ENCODE peak calls at places on chromosomes 4 and X, in nine cellular contexts. One of them, this sample, is unnamed.

GRCh38 chr4:153081181-153081580 is 123.1 kb upstream of the TRIM2 start:
- ATAC-seq in heart right ventricle: no peak
- ATAC-seq in stimulated activated effector memory CD8-positive, alpha-beta T cell treated with anti-CD3 and anti-CD28 coated beads, Interleukin-12 subunit alpha, Interleukin-12 subunit beta, amount 100 ng/mL, for 72 hours: no peak
- ATAC-seq in central memory CD8-positive, alpha-beta T cell: no peak
- ATAC-seq in activated T-cell treated with anti-CD3 and anti-CD28 coated beads, Interleukin-2, amount 50 U/mL, for 72 hours: no peak
- ATAC-seq in CD8-positive, alpha-beta T cell: no peak
- ATAC-seq in SK-N-SH treated with all-trans-retinoic acid at 6 μM for 48 hours: no peak
- ATAC-seq in stimulated activated naive CD8-positive, alpha-beta T cell treated with anti-CD3 and anti-CD28 coated beads, Interleukin-15, Interleukin-2, amounts not matched to agents 100 U/mL and 50 U/mL, for 24 hours: no peak
- ATAC-seq in mucosa of descending colon: no peak
- ATAC-seq in this sample: no peak

GRCh38 chr4:4402966-4403365 is 16.1 kb downstream of the NSG1 start:
- ATAC-seq in heart right ventricle: no peak
- ATAC-seq in stimulated activated effector memory CD8-positive, alpha-beta T cell treated with anti-CD3 and anti-CD28 coated beads, Interleukin-12 subunit alpha, Interleukin-12 subunit beta, amount 100 ng/mL, for 72 hours: no peak
- ATAC-seq in central memory CD8-positive, alpha-beta T cell: no peak
- ATAC-seq in activated T-cell treated with anti-CD3 and anti-CD28 coated beads, Interleukin-2, amount 50 U/mL, for 72 hours: no peak
- ATAC-seq in CD8-positive, alpha-beta T cell: no peak
- ATAC-seq in SK-N-SH treated with all-trans-retinoic acid at 6 μM for 48 hours: no peak
- ATAC-seq in stimulated activated naive CD8-positive, alpha-beta T cell treated with anti-CD3 and anti-CD28 coated beads, Interleukin-15, Interleukin-2, amounts not matched to agents 100 U/mL and 50 U/mL, for 24 hours: no peak
- ATAC-seq in mucosa of descending colon: no peak
- ATAC-seq in this sample: no peak

GRCh38 chr4:140774510-140774909 is 18.3 kb upstream of the TBC1D9 start:
- ATAC-seq in heart right ventricle: no peak
- ATAC-seq in stimulated activated effector memory CD8-positive, alpha-beta T cell treated with anti-CD3 and anti-CD28 coated beads, Interleukin-12 subunit alpha, Interleukin-12 subunit beta, amount 100 ng/mL, for 72 hours: no peak
- ATAC-seq in central memory CD8-positive, alpha-beta T cell: no peak
- ATAC-seq in activated T-cell treated with anti-CD3 and anti-CD28 coated beads, Interleukin-2, amount 50 U/mL, for 72 hours: no peak
- ATAC-seq in CD8-positive, alpha-beta T cell: no peak
- ATAC-seq in SK-N-SH treated with all-trans-retinoic acid at 6 μM for 48 hours: no peak
- ATAC-seq in stimulated activated naive CD8-positive, alpha-beta T cell treated with anti-CD3 and anti-CD28 coated beads, Interleukin-15, Interleukin-2, amounts not matched to agents 100 U/mL and 50 U/mL, for 24 hours: no peak
- ATAC-seq in mucosa of descending colon: no peak
- ATAC-seq in this sample: no peak

GRCh38 chr4:17817027-17817426 is 6.2 kb downstream of the NCAPG start:
- ATAC-seq in heart right ventricle: peak
- ATAC-seq in stimulated activated effector memory CD8-positive, alpha-beta T cell treated with anti-CD3 and anti-CD28 coated beads, Interleukin-12 subunit alpha, Interleukin-12 subunit beta, amount 100 ng/mL, for 72 hours: peak
- ATAC-seq in central memory CD8-positive, alpha-beta T cell: peak
- ATAC-seq in activated T-cell treated with anti-CD3 and anti-CD28 coated beads, Interleukin-2, amount 50 U/mL, for 72 hours: peak
- ATAC-seq in CD8-positive, alpha-beta T cell: peak
- ATAC-seq in SK-N-SH treated with all-trans-retinoic acid at 6 μM for 48 hours: peak
- ATAC-seq in stimulated activated naive CD8-positive, alpha-beta T cell treated with anti-CD3 and anti-CD28 coated beads, Interleukin-15, Interleukin-2, amounts not matched to agents 100 U/mL and 50 U/mL, for 24 hours: peak
- ATAC-seq in mucosa of descending colon: peak
- ATAC-seq in this sample: peak

GRCh38 chr4:47122592-47123291 is 91.4 kb downstream of the GABRB1 start:
- ATAC-seq in heart right ventricle: no peak
- ATAC-seq in stimulated activated effector memory CD8-positive, alpha-beta T cell treated with anti-CD3 and anti-CD28 coated beads, Interleukin-12 subunit alpha, Interleukin-12 subunit beta, amount 100 ng/mL, for 72 hours: peak
- ATAC-seq in central memory CD8-positive, alpha-beta T cell: peak
- ATAC-seq in activated T-cell treated with anti-CD3 and anti-CD28 coated beads, Interleukin-2, amount 50 U/mL, for 72 hours: peak
- ATAC-seq in CD8-positive, alpha-beta T cell: no peak
- ATAC-seq in SK-N-SH treated with all-trans-retinoic acid at 6 μM for 48 hours: peak
- ATAC-seq in stimulated activated naive CD8-positive, alpha-beta T cell treated with anti-CD3 and anti-CD28 coated beads, Interleukin-15, Interleukin-2, amounts not matched to agents 100 U/mL and 50 U/mL, for 24 hours: peak
- ATAC-seq in mucosa of descending colon: peak
- ATAC-seq in this sample: peak

GRCh38 chrX:17822351-17822750 is 38.7 kb downstream of the RAI2 start:
- ATAC-seq in heart right ventricle: no peak
- ATAC-seq in stimulated activated effector memory CD8-positive, alpha-beta T cell treated with anti-CD3 and anti-CD28 coated beads, Interleukin-12 subunit alpha, Interleukin-12 subunit beta, amount 100 ng/mL, for 72 hours: no peak
- ATAC-seq in central memory CD8-positive, alpha-beta T cell: no peak
- ATAC-seq in activated T-cell treated with anti-CD3 and anti-CD28 coated beads, Interleukin-2, amount 50 U/mL, for 72 hours: no peak
- ATAC-seq in CD8-positive, alpha-beta T cell: no peak
- ATAC-seq in SK-N-SH treated with all-trans-retinoic acid at 6 μM for 48 hours: no peak
- ATAC-seq in stimulated activated naive CD8-positive, alpha-beta T cell treated with anti-CD3 and anti-CD28 coated beads, Interleukin-15, Interleukin-2, amounts not matched to agents 100 U/mL and 50 U/mL, for 24 hours: no peak
- ATAC-seq in mucosa of descending colon: no peak
- ATAC-seq in this sample: no peak

GRCh38 chrX:2513120-2513664 is 12.4 kb upstream of the DHRSX start:
- ATAC-seq in heart right ventricle: no peak
- ATAC-seq in stimulated activated effector memory CD8-positive, alpha-beta T cell treated with anti-CD3 and anti-CD28 coated beads, Interleukin-12 subunit alpha, Interleukin-12 subunit beta, amount 100 ng/mL, for 72 hours: no peak
- ATAC-seq in central memory CD8-positive, alpha-beta T cell: no peak
- ATAC-seq in activated T-cell treated with anti-CD3 and anti-CD28 coated beads, Interleukin-2, amount 50 U/mL, for 72 hours: no peak
- ATAC-seq in CD8-positive, alpha-beta T cell: no peak
- ATAC-seq in SK-N-SH treated with all-trans-retinoic acid at 6 μM for 48 hours: no peak
- ATAC-seq in stimulated activated naive CD8-positive, alpha-beta T cell treated with anti-CD3 and anti-CD28 coated beads, Interleukin-15, Interleukin-2, amounts not matched to agents 100 U/mL and 50 U/mL, for 24 hours: no peak
- ATAC-seq in mucosa of descending colon: no peak
- ATAC-seq in this sample: no peak

GRCh38 chr4:180225977-180226376 is 2017.2 kb upstream of the TENM3 start:
- ATAC-seq in heart right ventricle: no peak
- ATAC-seq in stimulated activated effector memory CD8-positive, alpha-beta T cell treated with anti-CD3 and anti-CD28 coated beads, Interleukin-12 subunit alpha, Interleukin-12 subunit beta, amount 100 ng/mL, for 72 hours: no peak
- ATAC-seq in central memory CD8-positive, alpha-beta T cell: no peak
- ATAC-seq in activated T-cell treated with anti-CD3 and anti-CD28 coated beads, Interleukin-2, amount 50 U/mL, for 72 hours: no peak
- ATAC-seq in CD8-positive, alpha-beta T cell: no peak
- ATAC-seq in SK-N-SH treated with all-trans-retinoic acid at 6 μM for 48 hours: no peak
- ATAC-seq in stimulated activated naive CD8-positive, alpha-beta T cell treated with anti-CD3 and anti-CD28 coated beads, Interleukin-15, Interleukin-2, amounts not matched to agents 100 U/mL and 50 U/mL, for 24 hours: no peak
- ATAC-seq in mucosa of descending colon: no peak
- ATAC-seq in this sample: no peak

GRCh38 chr4:6663596-6664393 is 23.3 kb downstream of the MRFAP1 start:
- ATAC-seq in heart right ventricle: no peak
- ATAC-seq in stimulated activated effector memory CD8-positive, alpha-beta T cell treated with anti-CD3 and anti-CD28 coated beads, Interleukin-12 subunit alpha, Interleukin-12 subunit beta, amount 100 ng/mL, for 72 hours: no peak
- ATAC-seq in central memory CD8-positive, alpha-beta T cell: no peak
- ATAC-seq in activated T-cell treated with anti-CD3 and anti-CD28 coated beads, Interleukin-2, amount 50 U/mL, for 72 hours: peak
- ATAC-seq in CD8-positive, alpha-beta T cell: no peak
- ATAC-seq in SK-N-SH treated with all-trans-retinoic acid at 6 μM for 48 hours: no peak
- ATAC-seq in stimulated activated naive CD8-positive, alpha-beta T cell treated with anti-CD3 and anti-CD28 coated beads, Interleukin-15, Interleukin-2, amounts not matched to agents 100 U/mL and 50 U/mL, for 24 hours: peak
- ATAC-seq in mucosa of descending colon: no peak
- ATAC-seq in this sample: peak

GRCh38 chr4:113901994-113902787 is 77.3 kb downstream of the ARSJ start:
- ATAC-seq in heart right ventricle: no peak
- ATAC-seq in stimulated activated effector memory CD8-positive, alpha-beta T cell treated with anti-CD3 and anti-CD28 coated beads, Interleukin-12 subunit alpha, Interleukin-12 subunit beta, amount 100 ng/mL, for 72 hours: peak
- ATAC-seq in central memory CD8-positive, alpha-beta T cell: peak
- ATAC-seq in activated T-cell treated with anti-CD3 and anti-CD28 coated beads, Interleukin-2, amount 50 U/mL, for 72 hours: peak
- ATAC-seq in CD8-positive, alpha-beta T cell: peak
- ATAC-seq in SK-N-SH treated with all-trans-retinoic acid at 6 μM for 48 hours: no peak
- ATAC-seq in stimulated activated naive CD8-positive, alpha-beta T cell treated with anti-CD3 and anti-CD28 coated beads, Interleukin-15, Interleukin-2, amounts not matched to agents 100 U/mL and 50 U/mL, for 24 hours: peak
- ATAC-seq in mucosa of descending colon: peak
- ATAC-seq in this sample: peak

GRCh38 chrX:151088221-151088620 is 88.2 kb upstream of the GPR50 start:
- ATAC-seq in heart right ventricle: no peak
- ATAC-seq in stimulated activated effector memory CD8-positive, alpha-beta T cell treated with anti-CD3 and anti-CD28 coated beads, Interleukin-12 subunit alpha, Interleukin-12 subunit beta, amount 100 ng/mL, for 72 hours: no peak
- ATAC-seq in central memory CD8-positive, alpha-beta T cell: no peak
- ATAC-seq in activated T-cell treated with anti-CD3 and anti-CD28 coated beads, Interleukin-2, amount 50 U/mL, for 72 hours: no peak
- ATAC-seq in CD8-positive, alpha-beta T cell: no peak
- ATAC-seq in SK-N-SH treated with all-trans-retinoic acid at 6 μM for 48 hours: no peak
- ATAC-seq in stimulated activated naive CD8-positive, alpha-beta T cell treated with anti-CD3 and anti-CD28 coated beads, Interleukin-15, Interleukin-2, amounts not matched to agents 100 U/mL and 50 U/mL, for 24 hours: no peak
- ATAC-seq in mucosa of descending colon: no peak
- ATAC-seq in this sample: no peak

GRCh38 chrX:137574102-137574783 is 8.3 kb downstream of the ZIC3 start:
- ATAC-seq in heart right ventricle: no peak
- ATAC-seq in stimulated activated effector memory CD8-positive, alpha-beta T cell treated with anti-CD3 and anti-CD28 coated beads, Interleukin-12 subunit alpha, Interleukin-12 subunit beta, amount 100 ng/mL, for 72 hours: no peak
- ATAC-seq in central memory CD8-positive, alpha-beta T cell: no peak
- ATAC-seq in activated T-cell treated with anti-CD3 and anti-CD28 coated beads, Interleukin-2, amount 50 U/mL, for 72 hours: no peak
- ATAC-seq in CD8-positive, alpha-beta T cell: no peak
- ATAC-seq in SK-N-SH treated with all-trans-retinoic acid at 6 μM for 48 hours: no peak
- ATAC-seq in stimulated activated naive CD8-positive, alpha-beta T cell treated with anti-CD3 and anti-CD28 coated beads, Interleukin-15, Interleukin-2, amounts not matched to agents 100 U/mL and 50 U/mL, for 24 hours: no peak
- ATAC-seq in mucosa of descending colon: no peak
- ATAC-seq in this sample: no peak

GRCh38 chr4:94452476-94453300 is 946 bp downstream of the PDLIM5 start:
- ATAC-seq in heart right ventricle: peak
- ATAC-seq in stimulated activated effector memory CD8-positive, alpha-beta T cell treated with anti-CD3 and anti-CD28 coated beads, Interleukin-12 subunit alpha, Interleukin-12 subunit beta, amount 100 ng/mL, for 72 hours: no peak
- ATAC-seq in central memory CD8-positive, alpha-beta T cell: no peak
- ATAC-seq in activated T-cell treated with anti-CD3 and anti-CD28 coated beads, Interleukin-2, amount 50 U/mL, for 72 hours: no peak
- ATAC-seq in CD8-positive, alpha-beta T cell: no peak
- ATAC-seq in SK-N-SH treated with all-trans-retinoic acid at 6 μM for 48 hours: peak
- ATAC-seq in stimulated activated naive CD8-positive, alpha-beta T cell treated with anti-CD3 and anti-CD28 coated beads, Interleukin-15, Interleukin-2, amounts not matched to agents 100 U/mL and 50 U/mL, for 24 hours: no peak
- ATAC-seq in mucosa of descending colon: peak
- ATAC-seq in this sample: peak

GRCh38 chrX:130172127-130172834 is 519 bp downstream of the RAB33A start:
- ATAC-seq in heart right ventricle: no peak
- ATAC-seq in stimulated activated effector memory CD8-positive, alpha-beta T cell treated with anti-CD3 and anti-CD28 coated beads, Interleukin-12 subunit alpha, Interleukin-12 subunit beta, amount 100 ng/mL, for 72 hours: no peak
- ATAC-seq in central memory CD8-positive, alpha-beta T cell: no peak
- ATAC-seq in activated T-cell treated with anti-CD3 and anti-CD28 coated beads, Interleukin-2, amount 50 U/mL, for 72 hours: no peak
- ATAC-seq in CD8-positive, alpha-beta T cell: no peak
- ATAC-seq in SK-N-SH treated with all-trans-retinoic acid at 6 μM for 48 hours: no peak
- ATAC-seq in stimulated activated naive CD8-positive, alpha-beta T cell treated with anti-CD3 and anti-CD28 coated beads, Interleukin-15, Interleukin-2, amounts not matched to agents 100 U/mL and 50 U/mL, for 24 hours: no peak
- ATAC-seq in mucosa of descending colon: no peak
- ATAC-seq in this sample: no peak

GRCh38 chr4:185171373-185172071 is 28.5 kb downstream of the SLC25A4 start:
- ATAC-seq in heart right ventricle: no peak
- ATAC-seq in stimulated activated effector memory CD8-positive, alpha-beta T cell treated with anti-CD3 and anti-CD28 coated beads, Interleukin-12 subunit alpha, Interleukin-12 subunit beta, amount 100 ng/mL, for 72 hours: no peak
- ATAC-seq in central memory CD8-positive, alpha-beta T cell: no peak
- ATAC-seq in activated T-cell treated with anti-CD3 and anti-CD28 coated beads, Interleukin-2, amount 50 U/mL, for 72 hours: no peak
- ATAC-seq in CD8-positive, alpha-beta T cell: no peak
- ATAC-seq in SK-N-SH treated with all-trans-retinoic acid at 6 μM for 48 hours: no peak
- ATAC-seq in stimulated activated naive CD8-positive, alpha-beta T cell treated with anti-CD3 and anti-CD28 coated beads, Interleukin-15, Interleukin-2, amounts not matched to agents 100 U/mL and 50 U/mL, for 24 hours: no peak
- ATAC-seq in mucosa of descending colon: no peak
- ATAC-seq in this sample: no peak

GRCh38 chrX:6382284-6382683 is 152.6 kb downstream of the VCX3A start:
- ATAC-seq in heart right ventricle: no peak
- ATAC-seq in stimulated activated effector memory CD8-positive, alpha-beta T cell treated with anti-CD3 and anti-CD28 coated beads, Interleukin-12 subunit alpha, Interleukin-12 subunit beta, amount 100 ng/mL, for 72 hours: no peak
- ATAC-seq in central memory CD8-positive, alpha-beta T cell: no peak
- ATAC-seq in activated T-cell treated with anti-CD3 and anti-CD28 coated beads, Interleukin-2, amount 50 U/mL, for 72 hours: no peak
- ATAC-seq in CD8-positive, alpha-beta T cell: no peak
- ATAC-seq in SK-N-SH treated with all-trans-retinoic acid at 6 μM for 48 hours: no peak
- ATAC-seq in stimulated activated naive CD8-positive, alpha-beta T cell treated with anti-CD3 and anti-CD28 coated beads, Interleukin-15, Interleukin-2, amounts not matched to agents 100 U/mL and 50 U/mL, for 24 hours: no peak
- ATAC-seq in mucosa of descending colon: peak
- ATAC-seq in this sample: no peak